ENCODE peak calls at places on chromosomes 13 and 19, in five cellular contexts. One of them, this sample, is unnamed.

GRCh38 chr19:45376045-45376724 is 5.8 kb upstream of the ERCC2 start:
- DNase-seq in stomach: no peak
- DNase-seq in ovary: peak
- DNase-seq in astrocyte of the spinal cord: peak
- DNase-seq in foreskin fibroblast: peak
- DNase-seq in this sample: peak

GRCh38 chr19:33389574-33390119 is 16.1 kb downstream of the CEBPG start:
- DNase-seq in stomach: no peak
- DNase-seq in foreskin fibroblast: no peak
- DNase-seq in ovary: no peak
- DNase-seq in astrocyte of the spinal cord: no peak
- DNase-seq in this sample: no peak

GRCh38 chr19:22286151-22286810 is at the start of gene ZNF729:
- DNase-seq in foreskin fibroblast: no peak
- DNase-seq in stomach: no peak
- DNase-seq in ovary: no peak
- DNase-seq in astrocyte of the spinal cord: no peak
- DNase-seq in this sample: no peak

GRCh38 chr13:114099191-114099590 is 33.2 kb downstream of the RASA3 start:
- DNase-seq in astrocyte of the spinal cord: peak
- DNase-seq in stomach: no peak
- DNase-seq in ovary: peak
- DNase-seq in foreskin fibroblast: peak
- DNase-seq in this sample: peak

GRCh38 chr13:20546559-20546958 is 20.4 kb upstream of the IFT88 start:
- DNase-seq in stomach: no peak
- DNase-seq in foreskin fibroblast: no peak
- DNase-seq in ovary: no peak
- DNase-seq in astrocyte of the spinal cord: no peak
- DNase-seq in this sample: no peak

GRCh38 chr13:46961719-46962118 is 64.9 kb upstream of the HTR2A start:
- DNase-seq in foreskin fibroblast: peak
- DNase-seq in ovary: no peak
- DNase-seq in astrocyte of the spinal cord: peak
- DNase-seq in stomach: no peak
- DNase-seq in this sample: peak

GRCh38 chr19:17289489-17289888 is 7.8 kb downstream of the ANKLE1 start:
- DNase-seq in foreskin fibroblast: peak
- DNase-seq in astrocyte of the spinal cord: peak
- DNase-seq in ovary: peak
- DNase-seq in stomach: peak
- DNase-seq in this sample: no peak

GRCh38 chr13:83325454-83325853 is 556.8 kb downstream of the SLITRK1 start:
- DNase-seq in astrocyte of the spinal cord: peak
- DNase-seq in foreskin fibroblast: peak
- DNase-seq in ovary: no peak
- DNase-seq in stomach: no peak
- DNase-seq in this sample: peak

GRCh38 chr19:52566588-52566987 is 3.5 kb upstream of the ZNF701 start:
- DNase-seq in stomach: no peak
- DNase-seq in astrocyte of the spinal cord: peak
- DNase-seq in ovary: no peak
- DNase-seq in foreskin fibroblast: peak
- DNase-seq in this sample: no peak

GRCh38 chr13:111304041-111304544 is 16.3 kb upstream of the TEX29 start:
- DNase-seq in astrocyte of the spinal cord: no peak
- DNase-seq in foreskin fibroblast: no peak
- DNase-seq in stomach: no peak
- DNase-seq in ovary: no peak
- DNase-seq in this sample: no peak

GRCh38 chr19:41376241-41376997 is at the start of gene TMEM91:
- DNase-seq in astrocyte of the spinal cord: no peak
- DNase-seq in foreskin fibroblast: no peak
- DNase-seq in ovary: peak
- DNase-seq in stomach: peak
- DNase-seq in this sample: no peak

GRCh38 chr13:73984949-73985691 is 149.1 kb downstream of the KLF12 start:
- DNase-seq in astrocyte of the spinal cord: no peak
- DNase-seq in stomach: no peak
- DNase-seq in foreskin fibroblast: no peak
- DNase-seq in ovary: no peak
- DNase-seq in this sample: no peak

GRCh38 chr13:113119822-113120189 is 2.8 kb upstream of the F10 start:
- DNase-seq in stomach: peak
- DNase-seq in astrocyte of the spinal cord: no peak
- DNase-seq in ovary: no peak
- DNase-seq in foreskin fibroblast: no peak
- DNase-seq in this sample: no peak

DNA sequence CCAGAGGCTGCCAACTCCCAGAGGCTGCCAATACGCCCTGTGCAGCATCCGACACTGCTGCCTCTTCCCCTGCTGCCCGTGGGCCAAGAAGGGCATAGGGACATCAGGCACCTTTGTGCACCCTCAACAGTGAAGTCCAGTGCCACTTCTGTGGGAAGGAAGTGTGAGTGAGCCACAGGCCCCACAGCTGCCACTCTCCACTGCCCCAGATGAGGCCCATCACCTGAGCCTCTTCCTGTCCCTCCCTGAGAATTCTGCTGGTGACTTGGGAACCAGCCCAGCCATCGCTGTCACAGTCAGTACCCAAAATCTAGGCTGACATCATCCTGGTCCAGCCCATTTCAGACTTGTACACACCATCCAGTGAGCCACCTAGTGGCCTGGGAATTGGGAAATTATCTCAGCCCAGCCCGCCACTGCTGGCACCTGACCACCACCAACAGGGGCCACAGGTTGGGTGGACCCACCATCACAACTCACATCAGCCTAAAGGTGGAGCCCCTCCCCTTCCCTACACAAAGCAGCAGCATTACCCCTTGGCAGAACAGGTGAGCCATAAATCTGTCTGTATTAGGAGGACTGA is 733.9 kb upstream of the KLHL1 start:
- DNase-seq in astrocyte of the spinal cord: no peak
- DNase-seq in stomach: no peak
- DNase-seq in ovary: no peak
- DNase-seq in foreskin fibroblast: no peak
- DNase-seq in this sample: no peak
- TF ChIP-seq CTCF in astrocyte of the spinal cord: no peak
- TF ChIP-seq CTCF in stomach: no peak
- TF ChIP-seq CTCF in ovary: no peak
- TF ChIP-seq CTCF in foreskin fibroblast: no peak
- TF ChIP-seq CTCF in this sample: no peak

GRCh38 chr19:16115309-16116039 is 3.8 kb downstream of the RAB8A start:
- DNase-seq in stomach: no peak
- DNase-seq in astrocyte of the spinal cord: no peak
- DNase-seq in ovary: no peak
- DNase-seq in foreskin fibroblast: no peak
- DNase-seq in this sample: no peak
- H3K4me3 ChIP-seq in stomach: no peak
- H3K4me3 ChIP-seq in astrocyte of the spinal cord: no peak
- H3K4me3 ChIP-seq in ovary: no peak
- H3K4me3 ChIP-seq in foreskin fibroblast: no peak
- H3K4me3 ChIP-seq in this sample: no peak

GRCh38 chr19:15264061-15264932 is 32.0 kb upstream of the EPHX3 start:
- DNase-seq in stomach: peak
- DNase-seq in astrocyte of the spinal cord: peak
- DNase-seq in foreskin fibroblast: peak
- DNase-seq in ovary: peak
- DNase-seq in this sample: no peak

GRCh38 chr19:15266683-15267082 is 34.4 kb upstream of the EPHX3 start:
- DNase-seq in stomach: no peak
- DNase-seq in astrocyte of the spinal cord: no peak
- DNase-seq in foreskin fibroblast: no peak
- DNase-seq in ovary: no peak
- DNase-seq in this sample: no peak

GRCh38 chr19:15265214-15265613 is 33.0 kb upstream of the EPHX3 start:
- DNase-seq in astrocyte of the spinal cord: no peak
- DNase-seq in ovary: no peak
- DNase-seq in stomach: no peak
- DNase-seq in foreskin fibroblast: no peak
- DNase-seq in this sample: no peak

GRCh38 chr19:15264933-15265206 is 32.6 kb upstream of the EPHX3 start:
- DNase-seq in stomach: no peak
- DNase-seq in ovary: no peak
- DNase-seq in foreskin fibroblast: no peak
- DNase-seq in astrocyte of the spinal cord: no peak
- DNase-seq in this sample: no peak

DNA sequence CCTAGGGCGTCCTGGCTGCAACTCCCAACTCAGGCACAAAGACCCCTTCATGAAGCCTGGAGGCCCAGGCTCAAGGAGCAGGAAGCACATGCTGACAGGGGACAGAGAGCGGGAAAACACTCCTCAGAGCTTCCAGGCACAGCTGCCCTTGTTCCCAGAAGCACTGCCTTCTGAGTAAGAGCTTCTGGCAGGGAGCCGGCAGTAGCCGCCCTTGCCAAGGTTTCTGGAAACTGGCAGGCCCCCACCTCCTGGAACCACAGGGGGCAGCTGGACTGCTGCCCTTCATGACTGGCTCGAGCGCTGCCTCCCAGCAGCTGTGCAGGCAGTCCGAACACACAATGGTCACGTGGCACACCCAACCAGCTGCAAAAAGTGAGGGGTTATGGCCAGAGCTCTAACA is 33.6 kb upstream of the EPHX3 start:
- DNase-seq in ovary: peak
- DNase-seq in stomach: peak
- DNase-seq in foreskin fibroblast: peak
- DNase-seq in astrocyte of the spinal cord: peak
- DNase-seq in this sample: peak
- TF ChIP-seq CTCF in ovary: no peak
- TF ChIP-seq CTCF in stomach: no peak
- TF ChIP-seq CTCF in foreskin fibroblast: no peak
- TF ChIP-seq CTCF in astrocyte of the spinal cord: no peak
- TF ChIP-seq CTCF in this sample: no peak

GRCh38 chr13:30370916-30371521 is 51.3 kb upstream of the UBE2L5 start:
- DNase-seq in astrocyte of the spinal cord: no peak
- DNase-seq in stomach: no peak
- DNase-seq in foreskin fibroblast: no peak
- DNase-seq in ovary: no peak
- DNase-seq in this sample: no peak

GRCh38 chr13:30373727-30374126 is 48.6 kb upstream of the UBE2L5 start:
- DNase-seq in ovary: no peak
- DNase-seq in astrocyte of the spinal cord: no peak
- DNase-seq in stomach: no peak
- DNase-seq in foreskin fibroblast: no peak
- DNase-seq in this sample: no peak

GRCh38 chr13:30375436-30375835 is 46.9 kb upstream of the UBE2L5 start:
- DNase-seq in astrocyte of the spinal cord: no peak
- DNase-seq in ovary: no peak
- DNase-seq in foreskin fibroblast: no peak
- DNase-seq in stomach: no peak
- DNase-seq in this sample: no peak

GRCh38 chr13:30370146-30370545 is 52.1 kb upstream of the UBE2L5 start:
- DNase-seq in astrocyte of the spinal cord: no peak
- DNase-seq in foreskin fibroblast: no peak
- DNase-seq in ovary: no peak
- DNase-seq in stomach: no peak
- DNase-seq in this sample: no peak

DNA sequence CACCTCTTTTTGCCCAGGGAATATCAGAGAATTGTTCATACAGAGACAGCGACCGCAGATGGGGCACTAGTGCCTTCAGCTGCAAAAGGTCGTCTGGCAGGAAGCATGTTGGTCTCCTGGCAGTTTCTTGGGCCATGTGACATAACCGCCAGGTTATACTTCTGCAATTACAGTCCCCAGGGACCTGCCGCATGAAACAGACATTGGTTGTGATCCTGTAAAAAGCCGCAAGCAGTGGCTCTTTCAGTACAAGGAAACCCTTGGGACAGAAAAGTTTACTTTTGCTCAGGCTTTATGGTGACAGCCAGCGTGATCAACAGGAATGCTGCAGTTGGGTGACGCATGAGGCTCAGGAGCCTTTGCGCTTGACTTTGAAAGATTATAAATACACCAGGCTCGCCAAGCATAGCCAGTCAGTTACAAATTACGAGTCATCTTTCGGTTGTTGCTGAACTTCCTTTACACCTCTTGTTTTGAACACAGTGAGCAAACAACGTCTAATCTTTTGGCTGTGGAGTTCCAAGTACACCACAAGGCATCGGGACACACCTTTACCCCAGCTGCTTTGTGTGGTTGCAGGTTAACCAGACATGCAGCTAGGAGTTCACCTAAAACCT is 50.5 kb upstream of the UBE2L5 start:
- DNase-seq in astrocyte of the spinal cord: peak
- DNase-seq in foreskin fibroblast: peak
- DNase-seq in stomach: peak
- DNase-seq in ovary: no peak
- DNase-seq in this sample: peak
- H3K4me3 ChIP-seq in astrocyte of the spinal cord: no peak
- H3K4me3 ChIP-seq in foreskin fibroblast: no peak
- H3K4me3 ChIP-seq in stomach: no peak
- H3K4me3 ChIP-seq in ovary: no peak
- H3K4me3 ChIP-seq in this sample: no peak

GRCh38 chr13:104318121-104318520 is 1251.9 kb upstream of the SLC10A2 start:
- DNase-seq in astrocyte of the spinal cord: peak
- DNase-seq in ovary: no peak
- DNase-seq in stomach: no peak
- DNase-seq in foreskin fibroblast: peak
- DNase-seq in this sample: no peak
- TF ChIP-seq CTCF in astrocyte of the spinal cord: peak
- TF ChIP-seq CTCF in ovary: no peak
- TF ChIP-seq CTCF in stomach: no peak
- TF ChIP-seq CTCF in foreskin fibroblast: peak
- TF ChIP-seq CTCF in this sample: peak

This sample was measured in AG04449.